ENCODE peak calls at places on chromosome 6, in four cellular contexts. M is HCT116, A is stomach, B is upper lobe of left lung. J is an unnamed sample. For H3K4me1 and H3K9me3, the result is how much of the 10 kb centered on the place peaks cover.

GRCh38 chr6:121951918-121952379 is 447.5 kb upstream of the HSF2 start:
- DNase-seq in A (no peak), B (no peak), M (no peak), J (no peak)

GRCh38 chr6:81906709-81907204 is 154.3 kb upstream of the TENT5A start:
- DNase-seq in A (no peak), B (no peak), M (no peak), J (no peak)

GRCh38 chr6:26086214-26086613 is 1.0 kb upstream of the HFE start:
- DNase-seq in A (no peak), B (no peak), M (no peak), J (no peak)

GRCh38 chr6:24517659-24518538 is 23.1 kb downstream of the ALDH5A1 start:
- DNase-seq in B (no peak), A (no peak), M (no peak), J (no peak)

GRCh38 chr6:131258816-131259476 is 123.7 kb downstream of the AKAP7 start:
- DNase-seq in A (no peak), M (peak), B (no peak), J (peak)

GRCh38 chr6:44731485-44732095 is 344.1 kb downstream of the CDC5L start:
- DNase-seq in M (no peak), B (no peak), A (no peak), J (no peak)

GRCh38 chr6:46935687-46936086 is 13.9 kb upstream of the ADGRF5 start:
- DNase-seq in M (no peak), A (no peak), B (no peak), J (no peak)

GRCh38 chr6:168305863-168306262 is 13.7 kb downstream of the DACT2 start:
- DNase-seq in B (no peak), A (no peak), M (no peak), J (no peak)

GRCh38 chr6:148431840-148432239 is 89.2 kb downstream of the SASH1 start:
- DNase-seq in M (no peak), A (no peak), B (no peak), J (no peak)

GRCh38 chr6:14876778-14877613 is 368.9 kb upstream of the JARID2 start:
- DNase-seq in A (no peak), M (no peak), B (no peak), J (no peak)

GRCh38 chr6:143176090-143177021 is 115.7 kb downstream of the AIG1 start:
- DNase-seq in B (no peak), M (peak), A (no peak), J (no peak)

GRCh38 chr6:7087491-7087979 is 20.2 kb upstream of the RREB1 start:
- DNase-seq in M (no peak), A (no peak), B (no peak), J (peak)

GRCh38 chr6:43921548-43922422 is 151.8 kb downstream of the VEGFA start:
- DNase-seq in M (no peak), B (no peak), A (no peak), J (no peak)

GRCh38 chr6:55069132-55069781 is 105.1 kb upstream of the HCRTR2 start:
- DNase-seq in M (peak), A (peak), B (no peak), J (peak)

GRCh38 chr6:117906905-117907599 is at the start of gene SLC35F1:
- DNase-seq in A (peak), B (peak), M (no peak), J (no peak)

GRCh38 chr6:169663468-169663867 is 38.4 kb downstream of the WDR27 start:
- DNase-seq in A (no peak), B (no peak), M (no peak), J (no peak)

GRCh38 chr6:157651731-157652490 is 171.1 kb upstream of the SNX9 start:
- DNase-seq in B (no peak), A (no peak), M (no peak), J (no peak)

GRCh38 chr6:92132446-92132845 is 1286.9 kb downstream of the EPHA7 start:
- DNase-seq in M (no peak), B (no peak), A (no peak), J (no peak)

GRCh38 chr6:135439549-135439948 is 58.0 kb downstream of the AHI1 start:
- DNase-seq in B (no peak), M (no peak), A (no peak), J (no peak)

GRCh38 chr6:104771258-104771832 is 88.4 kb downstream of the HACE1 start:
- DNase-seq in M (no peak), A (no peak), B (no peak), J (no peak)

GRCh38 chr6:92757926-92758325 is 661.4 kb downstream of the EPHA7 start:
- DNase-seq in B (no peak), A (no peak), M (no peak), J (no peak)

GRCh38 chr6:54361734-54362133 is 53.5 kb downstream of the TINAG start:
- DNase-seq in M (no peak), A (no peak), B (no peak), J (no peak)

GRCh38 chr6:40077315-40077714 is 143.1 kb upstream of the MOCS1 start:
- DNase-seq in B (no peak), A (no peak), M (no peak), J (no peak)

GRCh38 chr6:28425942-28426541 is 17.2 kb downstream of the ZSCAN23 start:
- DNase-seq in B (no peak), A (no peak), M (no peak), J (no peak)

GRCh38 chr6:129766959-129767728 is 57.2 kb upstream of the ARHGAP18 start:
- DNase-seq in B (peak), M (no peak), A (peak), J (peak)

GRCh38 chr6:37381579-37381978 is 27.8 kb downstream of the RNF8 start:
- DNase-seq in M (peak), B (no peak), A (peak), J (peak)

GRCh38 chr6:8492536-8493125 is 57.3 kb upstream of the SLC35B3 start:
- DNase-seq in M (no peak), B (no peak), A (no peak), J (no peak)

GRCh38 chr6:7232351-7232750 is 80.6 kb downstream of the SSR1 start:
- DNase-seq in A (no peak), M (no peak), B (no peak), J (no peak)

GRCh38 chr6:113818528-113818927 is 38.6 kb upstream of the MARCKS start:
- DNase-seq in A (no peak), B (no peak), M (no peak), J (no peak)

GRCh38 chr6:138514860-138515540 is 15.7 kb upstream of the NHSL1 start:
- DNase-seq in M (no peak), B (no peak), A (no peak), J (no peak)

GRCh38 chr6:14059791-14060436 is 57.7 kb upstream of the CD83 start:
- DNase-seq in B (peak), A (peak), M (no peak), J (no peak)

GRCh38 chr6:111686249-111686997 is 80.7 kb upstream of the TRAF3IP2 start:
- DNase-seq in B (peak), A (no peak), M (no peak), J (no peak)
- H3K4me1 ChIP-seq in B (under half), A (half or more), M (under half), J (under half)

GRCh38 chr6:133895573-133896343 is 6.8 kb downstream of the TCF21 start:
- DNase-seq in M (no peak), A (no peak), B (peak), J (no peak)
- TF ChIP-seq POLR2AphosphoS5 in M (no peak), A (peak), B (no peak), J (no peak)

GRCh38 chr6:42781546-42781810 is 374 bp upstream of the BICRAL start:
- DNase-seq in A (no peak), B (no peak), M (no peak), J (no peak)

GRCh38 chr6:42774201-42774600 is 7.7 kb upstream of the BICRAL start:
- DNase-seq in A (no peak), B (no peak), M (no peak), J (no peak)

GRCh38 chr6:42777126-42777822 is 4.6 kb upstream of the BICRAL start:
- DNase-seq in M (no peak), B (no peak), A (no peak), J (no peak)

GRCh38 chr6:42779521-42779920 is 2.3 kb upstream of the BICRAL start:
- DNase-seq in A (no peak), B (no peak), M (no peak), J (no peak)

GRCh38 chr6:42778072-42778471 is 3.8 kb upstream of the BICRAL start:
- DNase-seq in M (no peak), A (no peak), B (no peak), J (no peak)
- H3K9me3 ChIP-seq in M (under half), A (under half), B (under half), J (under half)

DNA sequence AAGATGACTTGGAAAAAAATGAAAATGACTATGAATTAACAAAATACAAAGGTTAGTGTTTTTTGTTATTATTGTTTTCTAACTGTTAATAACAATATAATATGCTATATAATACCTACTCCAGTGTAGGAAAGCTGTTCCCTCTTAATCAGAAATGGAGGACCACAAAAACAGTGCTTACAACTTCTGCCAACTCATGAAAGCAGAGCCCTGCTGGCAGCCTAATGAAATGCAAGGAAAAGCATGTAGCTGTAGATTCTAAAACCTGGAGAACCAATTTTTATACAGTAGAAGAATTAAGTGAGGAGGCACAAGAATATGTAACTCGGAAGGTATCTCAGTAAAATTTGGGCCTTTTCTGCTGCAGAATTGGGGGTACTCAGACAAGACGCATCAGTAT is 29.4 kb downstream of the PHIP start:
- DNase-seq in M (peak), B (no peak), A (no peak), J (no peak)
- H3K4me1 ChIP-seq in M (under half), B (under half), A (under half), J (under half)

GRCh38 chr6:109382576-109383437 is 540 bp upstream of the CD164 start:
- DNase-seq in B (peak), M (peak), A (peak), J (peak)

GRCh38 chr6:109381007-109381746 is 1.1 kb downstream of the CD164 start:
- DNase-seq in A (no peak), M (no peak), B (no peak), J (no peak)

GRCh38 chr6:109379706-109380105 is 2.6 kb downstream of the CD164 start:
- DNase-seq in A (no peak), M (no peak), B (no peak), J (no peak)

GRCh38 chr6:109383438-109383940 is 1.2 kb upstream of the CD164 start:
- DNase-seq in A (no peak), M (no peak), B (no peak), J (no peak)

GRCh38 chr6:109381747-109382575 is at the start of gene CD164:
- DNase-seq in M (peak), A (peak), B (peak), J (peak)
- TF ChIP-seq POLR2AphosphoS5 in M (peak), A (peak), B (peak), J (peak)